ENCODE peak calls at places on chromosomes 6 and 20, in eight cellular contexts. P is uterus, C is RWPE1, B is BJ, H is GM23338, D is choroid plexus epithelial cell, O is MM.1S, M is neural progenitor cell. U is an unnamed sample.

GRCh38 chr6:11009353-11009752 is 34.8 kb downstream of the ELOVL2 start:
- DNase-seq in P (no peak), C (peak), B (no peak), H (peak), D (peak), O (peak), M (no peak), U (peak)

GRCh38 chr6:35590622-35591066 is 77.9 kb upstream of the TULP1 start:
- DNase-seq in P (peak), C (no peak), B (no peak), H (no peak), D (peak), O (no peak), M (no peak), U (no peak)

GRCh38 chr6:168216741-168217140 is 102.8 kb downstream of the DACT2 start:
- DNase-seq in P (no peak), C (no peak), B (no peak), H (no peak), D (peak), O (no peak), M (peak), U (no peak)

GRCh38 chr20:1833728-1834726 is 61.2 kb upstream of the SIRPA start:
- DNase-seq in P (no peak), C (no peak), B (no peak), H (no peak), D (no peak), O (no peak), M (no peak), U (no peak)

GRCh38 chr6:170095273-170095976 is 195.5 kb downstream of the DLL1 start:
- DNase-seq in P (no peak), C (no peak), B (no peak), H (no peak), D (no peak), O (no peak), M (no peak), U (no peak)

GRCh38 chr6:139335447-139336210 is 38.8 kb downstream of the CITED2 start:
- DNase-seq in P (no peak), C (no peak), B (no peak), H (no peak), D (no peak), O (no peak), M (no peak), U (no peak)

GRCh38 chr6:114747995-114748625 is 405.3 kb upstream of the HS3ST5 start:
- DNase-seq in P (no peak), C (peak), B (no peak), H (peak), D (peak), O (peak), M (peak), U (peak)

GRCh38 chr20:11246251-11246775 is 572.5 kb upstream of the JAG1 start:
- DNase-seq in P (no peak), C (no peak), B (no peak), H (no peak), D (no peak), O (no peak), M (no peak), U (no peak)

GRCh38 chr6:42292002-42292735 is 74.5 kb upstream of the MRPS10 start:
- DNase-seq in P (no peak), C (peak), B (peak), H (no peak), D (peak), O (no peak), M (no peak), U (no peak)

GRCh38 chr6:151036869-151037680 is 171.6 kb downstream of the MTHFD1L start:
- DNase-seq in P (no peak), C (peak), B (no peak), H (no peak), D (peak), O (no peak), M (no peak), U (no peak)

GRCh38 chr6:99790679-99791078 is 184.0 kb downstream of the PRDM13 start:
- DNase-seq in P (no peak), C (peak), B (no peak), H (no peak), D (peak), O (no peak), M (no peak), U (no peak)

GRCh38 chr6:11810854-11811643 is 32.4 kb upstream of the ADTRP start:
- DNase-seq in P (no peak), C (no peak), B (no peak), H (no peak), D (no peak), O (no peak), M (no peak), U (no peak)

GRCh38 chr6:33787954-33788693 is 806 bp downstream of the LEMD2 start:
- DNase-seq in P (peak), C (peak), B (no peak), H (peak), D (peak), O (peak), M (peak), U (peak)

GRCh38 chr6:106077170-106077569 is 9.0 kb upstream of the PRDM1 start:
- DNase-seq in P (no peak), C (no peak), B (no peak), H (no peak), D (no peak), O (no peak), M (no peak), U (no peak)

GRCh38 chr20:19783966-19784401 is 25.9 kb downstream of the RIN2 start:
- DNase-seq in P (no peak), C (no peak), B (no peak), H (no peak), D (peak), O (no peak), M (no peak), U (no peak)

GRCh38 chr6:157955675-157956074 is 26.0 kb upstream of the SYNJ2 start:
- DNase-seq in P (no peak), C (no peak), B (no peak), H (no peak), D (no peak), O (no peak), M (no peak), U (no peak)

GRCh38 chr20:24489193-24489592 is 19.8 kb downstream of the SYNDIG1 start:
- DNase-seq in P (no peak), C (no peak), B (no peak), H (no peak), D (no peak), O (no peak), M (no peak), U (no peak)

GRCh38 chr20:62631336-62632317 is 10.7 kb upstream of the SLCO4A1 start:
- DNase-seq in P (no peak), C (no peak), B (no peak), H (no peak), D (no peak), O (no peak), M (no peak), U (no peak)
- TF ChIP-seq CTCF in P (no peak), C (no peak), B (no peak), H (no peak), D (no peak), O (no peak), M (no peak), U (no peak)

GRCh38 chr20:62951143-62951895 is 1.2 kb upstream of the SLC17A9 start:
- DNase-seq in P (no peak), C (no peak), B (no peak), H (no peak), D (no peak), O (no peak), M (no peak), U (no peak)

GRCh38 chr20:62951896-62952372 is 575 bp upstream of the SLC17A9 start:
- DNase-seq in P (no peak), C (no peak), B (no peak), H (no peak), D (no peak), O (no peak), M (no peak), U (no peak)

GRCh38 chr20:62953167-62953838 is 794 bp downstream of the SLC17A9 start:
- DNase-seq in P (no peak), C (no peak), B (no peak), H (no peak), D (no peak), O (no peak), M (no peak), U (no peak)

GRCh38 chr20:62953839-62954703 is 1.6 kb downstream of the SLC17A9 start:
- DNase-seq in P (peak), C (no peak), B (no peak), H (peak), D (peak), O (peak), M (peak), U (peak)

GRCh38 chr20:62952373-62953166 is at the start of gene SLC17A9:
- DNase-seq in P (peak), C (no peak), B (no peak), H (peak), D (no peak), O (peak), M (peak), U (peak)
- TF ChIP-seq CTCF in P (no peak), C (no peak), B (peak), H (peak), D (no peak), O (no peak), M (peak), U (no peak)

GRCh38 chr6:582370-582769 is 74.5 kb downstream of the HUS1B start:
- DNase-seq in P (no peak), C (peak), B (no peak), H (peak), D (peak), O (no peak), M (peak), U (no peak)

GRCh38 chr6:583639-584038 is 73.3 kb downstream of the HUS1B start:
- DNase-seq in P (no peak), C (no peak), B (no peak), H (no peak), D (no peak), O (no peak), M (peak), U (no peak)

GRCh38 chr6:583116-583515 is 73.8 kb downstream of the HUS1B start:
- DNase-seq in P (no peak), C (peak), B (no peak), H (no peak), D (no peak), O (no peak), M (no peak), U (no peak)

DNA sequence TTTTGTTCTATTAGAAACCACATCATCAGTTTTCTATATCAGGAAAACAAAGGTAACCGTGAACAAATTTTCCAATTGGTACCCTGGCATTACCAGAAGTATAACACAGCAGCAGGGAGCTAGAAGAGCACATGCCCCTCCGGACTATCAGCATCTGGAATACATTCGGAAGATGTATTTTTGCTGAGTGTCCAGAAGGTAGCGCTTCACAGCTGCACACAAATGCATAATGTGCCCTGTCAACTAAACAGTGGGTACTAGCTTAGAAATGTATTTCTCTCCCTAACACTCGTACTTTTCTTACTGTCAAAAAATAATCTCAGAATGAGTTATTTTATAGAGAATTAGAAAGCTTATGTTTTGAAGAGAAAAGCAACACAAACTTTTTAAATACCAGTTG is 77.6 kb downstream of the HUS1B start:
- DNase-seq in P (no peak), C (no peak), B (no peak), H (no peak), D (peak), O (no peak), M (no peak), U (no peak)
- TF ChIP-seq CTCF in P (no peak), C (peak), B (peak), H (peak), D (peak), O (no peak), M (peak), U (peak)

DNA sequence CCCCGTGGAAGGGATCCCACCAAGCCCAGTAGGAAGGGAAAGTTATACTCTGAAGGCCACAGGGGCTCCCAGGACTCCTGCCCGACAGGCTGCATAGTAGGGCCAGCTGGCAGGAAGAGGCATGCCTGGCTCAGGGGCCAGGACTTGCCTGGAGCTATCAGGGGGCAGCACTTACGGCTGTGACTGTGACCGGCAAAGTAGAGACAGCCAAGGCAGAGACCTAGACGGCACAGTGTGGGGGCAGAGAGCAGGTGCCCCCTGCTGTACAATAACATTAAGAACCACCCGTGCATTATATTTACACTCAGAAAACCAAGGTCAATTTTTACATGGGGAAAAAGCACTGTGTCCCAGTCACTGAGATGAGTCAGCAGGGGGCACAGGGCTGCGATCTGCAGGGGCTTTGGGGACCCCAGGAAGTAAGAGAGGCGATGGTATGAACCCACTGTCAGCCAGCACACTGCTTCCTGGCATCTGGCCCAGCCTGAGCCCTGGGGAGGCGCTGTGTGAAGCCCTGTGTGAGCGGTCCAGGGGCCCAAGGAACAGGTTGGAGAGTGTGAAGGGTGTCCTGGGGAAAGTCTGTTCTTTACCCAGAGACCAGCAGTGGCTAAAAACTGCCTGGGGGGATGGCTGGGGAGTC is 9.9 kb downstream of the CCDC167 start:
- DNase-seq in P (no peak), C (no peak), B (no peak), H (no peak), D (peak), O (no peak), M (no peak), U (no peak)
- TF ChIP-seq CTCF in P (no peak), C (no peak), B (no peak), H (peak), D (peak), O (no peak), M (no peak), U (peak)

DNA sequence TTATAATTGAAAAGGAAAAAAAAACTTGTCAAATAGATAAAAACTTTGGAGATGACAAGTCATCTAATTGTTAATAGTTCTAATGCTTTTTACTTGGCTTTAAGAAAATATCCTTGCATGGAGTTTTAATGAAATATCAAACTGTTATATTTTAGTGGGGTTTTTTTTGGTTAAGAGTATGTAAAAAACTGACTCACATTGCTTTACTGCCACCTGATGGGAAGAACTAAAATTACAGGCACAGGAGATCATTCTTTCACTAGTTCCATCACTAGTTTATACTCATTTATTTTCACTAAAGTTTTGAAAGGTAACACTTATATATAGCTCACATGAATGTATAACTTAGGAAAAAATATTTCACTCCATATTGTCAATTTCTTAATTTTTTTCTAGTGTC is 309.1 kb downstream of the LMBRD1 start:
- DNase-seq in P (no peak), C (no peak), B (no peak), H (peak), D (peak), O (peak), M (peak), U (no peak)
- TF ChIP-seq CTCF in P (no peak), C (no peak), B (no peak), H (peak), D (peak), O (peak), M (peak), U (peak)

GRCh38 chr6:2158596-2159271 is 86.7 kb downstream of the GMDS start:
- DNase-seq in P (no peak), C (peak), B (no peak), H (peak), D (peak), O (no peak), M (peak), U (no peak)
- TF ChIP-seq CTCF in P (no peak), C (peak), B (peak), H (peak), D (peak), O (no peak), M (peak), U (peak)

GRCh38 chr6:148251286-148251685 is 91.4 kb upstream of the SASH1 start:
- DNase-seq in P (no peak), C (peak), B (no peak), H (peak), D (peak), O (no peak), M (peak), U (no peak)
- TF ChIP-seq CTCF in P (peak), C (peak), B (peak), H (peak), D (peak), O (no peak), M (peak), U (peak)

DNA sequence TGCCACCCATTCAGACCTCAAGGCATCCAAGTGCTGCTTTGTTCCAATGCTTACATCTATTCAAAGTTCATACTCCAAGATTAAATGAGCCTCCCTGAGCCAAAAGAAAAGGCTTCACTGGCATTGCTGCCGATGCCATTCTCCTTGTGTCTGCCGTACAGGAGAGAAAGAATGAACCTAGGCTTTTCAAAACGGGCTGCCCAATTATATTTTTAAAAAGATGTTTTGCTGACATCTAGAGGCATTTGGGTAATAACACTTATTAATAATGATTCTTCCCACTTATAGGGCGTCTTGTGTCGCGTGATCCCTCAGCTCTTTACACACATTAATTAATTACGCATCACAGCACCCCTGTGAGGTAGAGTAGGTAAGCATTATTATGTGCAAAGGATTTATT is 545.6 kb downstream of the PKHD1 start:
- DNase-seq in P (no peak), C (peak), B (no peak), H (no peak), D (peak), O (peak), M (peak), U (no peak)
- TF ChIP-seq CTCF in P (no peak), C (no peak), B (no peak), H (no peak), D (no peak), O (no peak), M (no peak), U (peak)

DNA sequence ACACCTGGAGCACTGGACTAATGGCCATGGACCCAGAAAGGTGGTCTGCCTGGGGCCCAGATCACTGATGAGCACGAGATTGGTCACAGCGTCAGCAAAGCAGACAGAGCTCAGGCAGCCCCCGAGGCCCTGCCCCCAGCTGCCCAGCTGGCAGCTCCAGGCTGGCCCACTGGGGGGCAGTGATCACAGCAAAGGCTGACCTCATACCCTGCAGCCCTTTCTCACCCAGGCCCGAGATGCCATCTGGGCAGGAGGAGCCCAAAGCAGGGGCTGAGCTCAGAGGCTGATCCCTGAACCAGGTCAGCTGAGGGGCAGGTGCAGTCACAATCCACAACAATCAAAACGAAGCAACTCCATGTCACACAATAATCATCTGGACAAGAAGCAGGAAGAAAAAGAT is 4.1 kb downstream of the MAP1LC3A start:
- DNase-seq in P (no peak), C (no peak), B (no peak), H (peak), D (peak), O (peak), M (peak), U (peak)
- TF ChIP-seq CTCF in P (no peak), C (no peak), B (peak), H (peak), D (peak), O (peak), M (peak), U (peak)

GRCh38 chr6:13575377-13575775 is 975 bp downstream of the SIRT5 start:
- DNase-seq in P (no peak), C (no peak), B (no peak), H (no peak), D (no peak), O (peak), M (no peak), U (no peak)
- TF ChIP-seq CTCF in P (peak), C (peak), B (peak), H (peak), D (peak), O (peak), M (peak), U (peak)